ENCODE peak calls at places on chromosomes 4 and X, in four cellular contexts. E is Panc1, A is MM.1S, W is astrocyte. D is an unnamed sample.

GRCh38 chr4:75726577-75726976 is 2.2 kb downstream of the USO1 start:
- DNase-seq in W (no peak), E (no peak), A (no peak), D (no peak)

GRCh38 chrX:40950546-40950945 is 134.7 kb upstream of the USP9X start:
- DNase-seq in E (no peak), A (no peak), W (no peak), D (no peak)

GRCh38 chr4:123587983-123588494 is 191.4 kb downstream of the SPRY1 start:
- DNase-seq in E (peak; percentile 77), W (peak; percentile 48), A (no peak), D (peak; percentile 92)

GRCh38 chr4:65546882-65547281 is 123.4 kb downstream of the EPHA5 start:
- DNase-seq in W (no peak), E (no peak), A (no peak), D (no peak)

GRCh38 chr4:153440475-153440874 is 25.7 kb upstream of the TMEM131L start:
- DNase-seq in A (no peak), E (no peak), W (no peak), D (no peak)

GRCh38 chr4:183356931-183357675 is 34.9 kb upstream of the CLDN24 start:
- DNase-seq in A (no peak), E (no peak), W (no peak), D (no peak)

GRCh38 chrX:121308276-121308805 is 260.9 kb downstream of the GLUD2 start:
- DNase-seq in A (peak; percentile 87), E (peak; percentile 17), W (peak; percentile 86), D (no peak)

GRCh38 chrX:17590892-17591740 is 146.2 kb upstream of the SCML1 start:
- DNase-seq in E (peak; percentile 39), W (peak; percentile 67), A (peak; percentile 72), D (peak; percentile 60)

GRCh38 chrX:36577006-36577405 is 431.2 kb upstream of the FAM47C start:
- DNase-seq in A (no peak), E (no peak), W (no peak), D (no peak)

GRCh38 chrX:42976729-42977366 is 198.9 kb upstream of the PPP1R2C start:
- DNase-seq in A (no peak), E (no peak), W (peak; percentile 2), D (peak; percentile 46)

GRCh38 chrX:138748480-138748879 is 37.0 kb upstream of the FGF13 start:
- DNase-seq in W (no peak), A (peak; percentile 32), E (no peak), D (peak; percentile 1)

GRCh38 chrX:17917945-17918577 is 57.0 kb upstream of the RAI2 start:
- DNase-seq in E (no peak), A (no peak), W (no peak), D (peak; percentile 3)

GRCh38 chrX:137033774-137034507 is at the start of gene GPR101:
- DNase-seq in W (no peak), E (no peak), A (no peak), D (no peak)

GRCh38 chr4:60201052-60201673 is 999.0 kb upstream of the ADGRL3 start:
- DNase-seq in A (peak; percentile 66), E (peak; percentile 46), W (peak; percentile 14), D (peak; percentile 45)

GRCh38 chr4:8355306-8355705 is 85.2 kb downstream of the ACOX3 start:
- DNase-seq in W (peak; percentile 74), A (no peak), E (no peak), D (no peak)

GRCh38 chr4:53595204-53595603 is 3.9 kb upstream of the LNX1 start:
- DNase-seq in A (no peak), W (no peak), E (no peak), D (no peak)

GRCh38 chr4:53593765-53594164 is 2.5 kb upstream of the LNX1 start:
- DNase-seq in A (no peak), E (no peak), W (no peak), D (no peak)

GRCh38 chr4:53591372-53591892 is at the start of gene LNX1:
- DNase-seq in E (no peak), A (peak; percentile 33), W (no peak), D (peak; percentile 99)

GRCh38 chr4:53592128-53592527 is 842 bp upstream of the LNX1 start:
- DNase-seq in E (no peak), W (peak; percentile 45), A (no peak), D (peak; percentile 84)

DNA sequence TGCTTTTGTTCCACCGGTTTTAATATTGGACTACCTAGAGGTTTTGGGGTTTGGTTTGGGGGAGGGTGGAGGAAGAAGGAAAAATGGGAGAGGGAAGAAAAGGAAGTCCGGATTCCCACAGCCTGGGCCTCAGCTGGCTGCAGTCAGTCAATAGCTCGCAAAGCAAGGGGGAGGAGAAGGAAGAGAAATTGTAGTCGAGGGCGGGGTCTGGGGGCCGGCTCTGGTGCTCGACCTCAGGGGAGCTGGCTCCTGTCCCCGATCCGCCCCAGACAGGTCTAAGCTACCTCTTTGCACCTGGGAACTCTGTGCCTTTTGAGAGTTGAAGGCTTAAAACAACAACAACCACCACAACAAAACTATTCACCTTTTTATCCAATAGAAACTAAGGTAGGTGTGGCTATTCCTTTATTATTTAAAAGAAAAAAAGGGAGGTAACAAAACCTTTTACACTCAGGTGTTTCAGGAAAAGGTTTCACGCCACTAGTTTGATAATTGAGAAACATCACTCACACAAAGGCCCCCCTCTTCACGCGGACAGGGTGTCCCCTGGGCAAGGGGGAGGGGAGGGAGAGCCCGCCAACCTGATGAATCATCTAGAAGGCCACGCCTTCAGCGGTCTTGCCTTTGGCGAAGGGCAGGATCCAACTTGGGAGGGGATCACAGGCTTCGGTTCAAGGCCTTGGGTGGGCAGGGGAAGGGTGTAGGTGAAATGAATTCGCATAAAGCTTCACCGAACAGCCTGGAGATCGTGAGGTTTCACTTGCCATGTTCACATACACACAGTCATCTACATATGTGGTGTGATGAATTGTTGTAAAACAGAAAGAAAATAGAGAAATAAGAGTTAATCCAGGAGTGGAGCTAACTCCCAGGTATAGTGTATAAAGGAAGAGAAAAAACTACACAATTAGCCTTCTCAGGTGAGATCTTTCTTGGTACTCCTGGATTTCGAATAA is 1.7 kb upstream of the LNX1 start:
- DNase-seq in W (peak; percentile 20), A (no peak), E (no peak), D (peak; percentile 79)
- H3K4me3 ChIP-seq in W (peak overlapping the region; percentile 48), A (no peak overlapping the region), E (peak overlapping the region; percentile 27), D (peak overlapping the region; percentile 37)

DNA sequence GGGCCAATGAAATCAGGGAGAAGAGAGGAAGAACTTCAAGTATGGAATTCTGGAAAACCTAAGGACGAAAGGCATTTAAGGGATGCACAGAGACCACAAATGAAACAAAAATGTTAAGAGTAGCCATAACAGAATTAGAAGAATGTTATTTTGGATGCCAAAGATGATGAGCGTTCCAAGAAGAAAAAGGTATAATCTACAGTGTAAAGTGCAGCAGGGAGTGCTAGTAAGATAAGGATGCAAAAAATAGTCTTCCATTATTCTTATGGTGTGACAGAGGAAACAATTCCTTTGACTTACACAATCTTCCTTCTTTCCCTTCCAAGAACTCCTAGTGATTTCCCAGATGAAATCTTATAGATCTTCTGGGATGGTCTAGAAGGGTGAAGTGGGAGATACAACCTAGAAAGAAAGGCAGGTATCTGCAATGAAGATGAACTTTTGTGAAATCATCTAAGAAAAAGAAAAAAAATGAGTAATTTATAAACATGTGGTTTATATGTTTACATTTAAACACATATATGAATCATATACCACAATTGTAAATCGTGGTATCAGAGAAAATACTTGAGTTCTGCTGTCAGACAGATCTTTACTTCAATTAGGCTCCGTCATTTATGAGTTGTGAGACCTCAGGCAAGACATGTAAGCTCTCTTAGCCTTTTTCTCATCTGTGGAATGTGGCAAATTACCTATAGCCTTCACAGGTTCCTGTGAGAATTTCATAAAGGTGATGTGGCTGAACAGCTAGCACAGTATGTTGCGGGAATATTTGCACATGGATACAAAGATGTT is 8.1 kb downstream of the MORF4L2 start:
- DNase-seq in A (no peak), W (peak; percentile 70), E (no peak), D (no peak)
- H3K36me3 ChIP-seq in A (peaks cover 5% of the 10 kb centered on the region), W (peaks cover 50% of the 10 kb centered on the region), E (peaks cover 57% of the 10 kb centered on the region), D (peaks cover 3% of the 10 kb centered on the region)

DNA sequence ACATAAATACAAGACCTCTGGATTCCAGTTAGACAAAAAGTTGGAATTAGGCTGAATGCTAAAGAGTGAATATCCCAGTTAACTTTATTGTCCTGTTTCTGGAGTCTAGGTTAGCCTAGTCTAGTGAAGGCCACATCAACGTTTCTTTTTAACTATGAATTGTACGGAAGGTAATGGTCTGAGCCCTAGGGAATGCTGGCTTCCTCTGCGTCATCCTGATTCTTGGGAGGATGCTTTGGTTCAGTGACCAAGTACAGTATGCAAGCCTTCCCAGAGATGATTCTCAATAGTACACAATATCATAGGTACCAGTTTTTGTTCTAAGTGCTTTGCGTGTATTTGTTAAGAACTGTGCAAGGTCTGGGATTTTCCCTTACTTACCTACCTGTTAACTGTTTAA is 11.8 kb downstream of the DIAPH2 start:
- DNase-seq in E (no peak), W (no peak), A (no peak), D (no peak)
- H3K27me3 ChIP-seq in E (no peaks in the 10 kb centered on the region), W (no peaks in the 10 kb centered on the region), A (no peaks in the 10 kb centered on the region), D (no peaks in the 10 kb centered on the region)

GRCh38 chrX:125826080-125826479 is 340.0 kb downstream of the DCAF12L2 start:
- DNase-seq in A (peak; percentile 52), E (no peak), W (no peak), D (no peak)

DNA sequence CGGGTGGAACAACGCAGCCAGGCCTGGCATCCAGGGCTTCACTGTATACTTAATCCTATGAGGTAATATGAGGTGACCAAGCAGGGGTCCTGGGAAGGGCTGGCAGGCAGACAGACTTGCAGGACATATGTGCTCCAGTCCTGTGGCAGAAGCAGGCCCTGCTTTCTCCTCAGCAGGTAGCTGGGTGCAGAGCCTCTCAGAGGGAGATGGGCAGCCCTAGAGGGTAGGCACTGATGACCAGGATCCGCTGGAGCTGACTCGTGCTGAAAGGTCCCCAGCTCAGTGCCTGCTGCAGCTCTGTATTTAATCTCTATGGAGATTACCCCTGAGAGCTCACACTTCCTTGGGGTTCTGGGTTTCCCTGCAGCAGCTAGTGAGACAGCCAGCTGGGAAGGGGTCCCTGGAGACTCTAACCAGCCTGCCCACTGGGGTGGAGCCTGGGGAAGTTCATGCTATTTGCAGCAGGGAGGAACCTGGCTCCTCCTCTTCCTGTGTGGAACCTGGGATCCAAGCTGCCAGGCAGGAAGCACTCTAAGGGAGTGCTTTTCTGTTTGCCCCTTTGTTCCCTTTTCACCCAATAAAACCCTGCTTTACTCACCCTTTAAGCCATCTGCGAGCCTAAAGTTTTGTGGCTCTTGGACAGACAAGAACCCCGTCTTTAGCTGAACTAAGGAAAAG is 339.2 kb downstream of the DCAF12L2 start:
- DNase-seq in W (no peak), A (no peak), E (no peak), D (no peak)
- H3K4me3 ChIP-seq in W (no peak overlapping the region), A (peak overlapping the region; percentile 55), E (no peak overlapping the region), D (no peak overlapping the region)